ENCODE peak calls at places on chromosomes 12 and 14, in seven cellular contexts. J is SK-N-SH, T is HCT116, U is HepG2, M is K562, F is GM12878, K is H1. P is an unnamed sample.

GRCh38 chr14:71405676-71406075 is 498.4 kb downstream of the PCNX1 start:
- DNase-seq in F (no peak), M (no peak), K (no peak), U (no peak), J (no peak), T (no peak), P (no peak)

GRCh38 chr12:113663396-113663795 is 191.7 kb upstream of the LHX5 start:
- DNase-seq in T (no peak), F (no peak), U (no peak), K (no peak), J (no peak), M (peak; percentile 83), P (no peak)

GRCh38 chr12:13179159-13180074 is 17.1 kb upstream of the EMP1 start:
- DNase-seq in K (peak; percentile 80), T (no peak), M (no peak), J (peak; percentile 54), F (no peak), U (no peak), P (no peak)

GRCh38 chr12:26226629-26227375 is 31.4 kb downstream of the SSPN start:
- DNase-seq in U (no peak), K (peak; percentile 68), J (peak; percentile 73), F (no peak), T (no peak), M (no peak), P (no peak)

GRCh38 chr12:51984657-51985056 is 22.1 kb upstream of the TAMALIN start:
- DNase-seq in K (no peak), F (no peak), T (no peak), J (no peak), M (no peak), U (no peak), P (no peak)

GRCh38 chr12:40691913-40692616 is at the start of gene CNTN1:
- DNase-seq in J (peak; percentile 97), U (no peak), T (peak; percentile 36), M (peak; percentile 1), K (peak; percentile 90), F (no peak), P (no peak)

GRCh38 chr14:55005071-55005470 is 21.8 kb downstream of the WDHD1 start:
- DNase-seq in M (no peak), K (no peak), J (no peak), U (no peak), F (no peak), T (no peak), P (no peak)

GRCh38 chr14:86654558-86655184 is 1124.7 kb downstream of the FLRT2 start:
- DNase-seq in K (peak; percentile 89), F (no peak), J (peak; percentile 19), U (peak; percentile 34), T (peak; percentile 0), M (peak; percentile 59), P (peak; percentile 4)

GRCh38 chr12:10617868-10618267 is 4.5 kb upstream of the MAGOHB start:
- DNase-seq in U (no peak), T (no peak), M (peak; percentile 18), K (no peak), J (no peak), F (no peak), P (no peak)

GRCh38 chr12:121774968-121775474 is 18.5 kb downstream of the RHOF start:
- DNase-seq in M (no peak), U (no peak), T (no peak), K (no peak), J (no peak), F (no peak), P (no peak)

GRCh38 chr12:108316153-108316892 is 22.8 kb downstream of the CMKLR1 start:
- DNase-seq in K (no peak), J (no peak), M (no peak), U (no peak), F (no peak), T (no peak), P (no peak)

GRCh38 chr14:75283162-75283883 is 4.7 kb downstream of the FOS start:
- DNase-seq in K (no peak), J (no peak), M (peak; percentile 36), U (peak; percentile 54), T (no peak), F (no peak), P (no peak)

GRCh38 chr14:76138758-76139723 is 12.7 kb upstream of the GPATCH2L start:
- DNase-seq in T (no peak), F (no peak), J (peak; percentile 69), K (peak; percentile 74), U (no peak), M (peak; percentile 72), P (no peak)

GRCh38 chr12:27243804-27244679 is at the start of gene STK38L:
- DNase-seq in J (peak; percentile 96), K (peak; percentile 99), U (peak; percentile 91), T (peak; percentile 96), F (peak; percentile 86), M (peak; percentile 95), P (peak; percentile 89)

GRCh38 chr14:72591401-72591800 is 302.5 kb downstream of the DPF3 start:
- DNase-seq in F (no peak), M (no peak), T (no peak), U (no peak), K (no peak), J (no peak), P (no peak)

GRCh38 chr14:89284368-89285058 is 132.5 kb downstream of the FOXN3 start:
- DNase-seq in F (no peak), U (no peak), T (no peak), K (no peak), M (no peak), J (no peak), P (no peak)

GRCh38 chr14:69263771-69264170 is 3.8 kb downstream of the GALNT16 start:
- DNase-seq in U (no peak), K (no peak), J (no peak), F (no peak), M (no peak), T (no peak), P (no peak)

GRCh38 chr12:24066865-24067264 is 117.4 kb upstream of the SOX5 start:
- DNase-seq in M (no peak), J (no peak), K (no peak), T (no peak), U (no peak), F (no peak), P (no peak)

GRCh38 chr14:23041729-23042128 is 283 bp upstream of the PSMB11 start:
- DNase-seq in J (no peak), T (no peak), M (no peak), U (no peak), K (no peak), F (no peak), P (no peak)

GRCh38 chr12:119274636-119275065 is 59.9 kb upstream of the CCDC60 start:
- DNase-seq in J (no peak), M (no peak), K (peak; percentile 52), T (no peak), U (no peak), F (no peak), P (no peak)

GRCh38 chr14:51242545-51243490 is 2.8 kb downstream of the TMX1 start:
- DNase-seq in J (no peak), F (no peak), T (no peak), M (no peak), U (no peak), K (no peak), P (no peak)

GRCh38 chr14:92040431-92041040 is 677 bp upstream of the TRIP11 start:
- DNase-seq in F (peak; percentile 25), M (peak; percentile 22), T (peak; percentile 12), J (peak; percentile 47), K (no peak), U (peak; percentile 18), P (no peak)

GRCh38 chr14:93346926-93347721 is at the start of gene COX8C:
- DNase-seq in U (no peak), K (no peak), M (peak; percentile 18), T (no peak), J (no peak), F (no peak), P (no peak)

GRCh38 chr14:59520224-59520623 is 35.9 kb downstream of the JKAMP start:
- DNase-seq in K (no peak), U (no peak), M (no peak), F (no peak), J (no peak), T (no peak), P (no peak)
- H3K9me3 ChIP-seq in K (no peaks in the 10 kb centered on the region), U (no peaks in the 10 kb centered on the region), M (no peaks in the 10 kb centered on the region), F (no peaks in the 10 kb centered on the region), J (no peaks in the 10 kb centered on the region), T (no peaks in the 10 kb centered on the region), P (no peaks in the 10 kb centered on the region)

DNA sequence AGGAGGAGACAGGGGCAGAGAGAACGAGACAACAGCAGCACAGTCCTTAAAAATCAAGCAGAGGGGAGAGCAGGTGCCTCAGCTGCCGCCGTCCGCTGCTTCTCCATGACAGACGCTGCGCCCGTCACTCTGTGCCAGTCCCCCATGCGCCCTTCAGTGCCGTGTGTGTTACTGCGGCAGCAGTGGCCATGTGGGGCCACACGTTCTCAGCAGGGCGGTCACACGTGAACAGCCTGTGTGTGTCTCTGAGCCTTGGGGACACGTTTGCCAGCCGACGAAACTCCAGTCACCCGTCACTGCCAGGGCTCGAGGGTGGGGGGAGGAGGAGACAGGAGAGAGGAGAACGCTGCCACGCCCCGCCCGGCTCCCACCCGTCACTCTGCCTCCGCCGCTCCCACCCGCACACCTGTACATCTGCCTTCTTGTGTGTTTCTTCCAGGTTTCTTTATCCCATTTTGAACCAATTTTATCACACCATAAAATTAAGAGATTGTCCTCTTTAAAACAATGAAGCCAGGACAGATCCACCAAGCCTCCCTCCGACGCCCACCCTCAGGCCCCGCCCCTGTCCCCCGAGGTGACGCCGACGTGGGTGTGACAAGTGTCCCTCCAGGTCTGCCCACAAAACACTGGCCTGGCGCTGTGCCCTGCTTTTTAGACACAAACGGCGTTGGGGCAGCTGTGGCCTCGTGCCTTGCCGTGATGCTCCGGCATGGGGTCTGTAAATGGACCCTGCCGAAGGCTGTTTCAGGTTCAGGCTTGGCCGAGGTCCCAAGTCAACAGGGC is 58.2 kb downstream of the GALNT9 start:
- DNase-seq in F (no peak), J (no peak), T (no peak), M (no peak), K (no peak), U (no peak), P (no peak)
- TF ChIP-seq SIN3A in F (no peak), J (no peak), T (no peak), M (no peak), K (no peak), U (no peak), P (no peak)

GRCh38 chr12:64653123-64653522 is 42.8 kb downstream of the RASSF3 start:
- DNase-seq in F (no peak), M (no peak), J (no peak), T (no peak), K (no peak), U (no peak), P (no peak)
- H3K4me1 ChIP-seq in F (peaks cover 9% of the 10 kb centered on the region), M (no peaks in the 10 kb centered on the region), J (peaks cover 10% of the 10 kb centered on the region), T (peaks cover 47% of the 10 kb centered on the region), K (peaks cover 10% of the 10 kb centered on the region), U (peaks cover 64% of the 10 kb centered on the region), P (peaks cover 60% of the 10 kb centered on the region)

DNA sequence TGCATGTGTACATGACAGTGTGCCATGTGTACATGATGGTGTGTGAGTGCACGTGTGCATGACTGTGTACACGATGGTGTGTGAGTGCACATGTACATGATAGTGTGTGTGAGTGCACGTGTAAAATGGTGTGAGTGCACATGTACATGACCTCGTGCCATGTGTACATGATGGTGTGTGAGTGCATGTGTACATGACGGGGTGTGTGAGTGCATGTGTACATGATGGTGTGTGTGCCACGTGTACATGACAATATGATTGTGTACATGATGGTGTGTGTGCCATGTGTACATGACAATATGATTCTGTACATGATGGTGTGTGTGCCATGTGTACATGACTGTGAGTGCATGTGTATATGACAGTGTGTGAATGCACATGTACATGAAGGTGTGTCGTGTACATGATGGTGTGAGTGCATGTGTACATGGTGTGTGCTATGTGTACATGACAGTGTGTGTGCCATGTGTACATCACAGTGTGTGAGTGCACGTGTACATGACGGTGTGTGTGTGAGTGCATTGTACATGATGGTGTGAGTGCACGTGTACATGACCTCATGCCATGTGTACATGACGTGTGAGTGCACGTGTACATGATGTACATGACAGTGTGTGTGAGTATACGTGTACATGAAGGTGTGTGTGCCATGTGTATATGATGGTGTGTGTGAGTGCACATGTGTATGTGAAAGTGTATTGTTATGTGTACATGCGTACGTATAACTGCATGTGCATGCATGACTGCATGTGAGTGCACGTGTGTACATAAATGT is 46.3 kb downstream of the FBRSL1 start:
- DNase-seq in K (no peak), T (no peak), F (no peak), J (no peak), U (no peak), M (no peak), P (no peak)
- H3K9me3 ChIP-seq in K (peaks cover 70% of the 10 kb centered on the region), T (peaks cover 6% of the 10 kb centered on the region), F (no peaks in the 10 kb centered on the region), J (no peaks in the 10 kb centered on the region), U (peaks cover 26% of the 10 kb centered on the region), M (peaks cover 13% of the 10 kb centered on the region), P (no peaks in the 10 kb centered on the region)

P was measured in Panc1.